ENCODE peak calls at places on chromosomes 11 and 22, in nine cellular contexts. Q is pancreas, H is nephron progenitor cell, Z is left lung, P is mammary epithelial cell, I is neuronal stem cell, G is LoVo, S is putamen, J is Calu3. D is an unnamed sample.
A peak's percentile ranks its signal among the peaks of the same experiment; 100 is the strongest.

GRCh38 chr11:22431074-22431473 is 92.9 kb downstream of the SLC17A6 start:
- DNase-seq in J (no peak), S (no peak), P (no peak), Z (no peak), G (no peak), Q (no peak), I (no peak), H (peak; percentile 2), D (no peak)

GRCh38 chr11:119671561-119672015 is 57.4 kb downstream of the NECTIN1 start:
- DNase-seq in P (no peak), S (peak; percentile 88), H (no peak), Z (peak; percentile 72), Q (no peak), J (no peak), G (no peak), I (no peak), D (no peak)

GRCh38 chr22:21837184-21837979 is 30.1 kb downstream of the MAPK1 start:
- DNase-seq in H (no peak), P (peak; percentile 85), Z (no peak), J (no peak), G (peak; percentile 6), S (no peak), I (peak; percentile 17), Q (no peak), D (no peak)

GRCh38 chr11:132301465-132301864 is 931.0 kb downstream of the NTM start:
- DNase-seq in S (no peak), G (no peak), I (no peak), Q (no peak), P (no peak), J (no peak), Z (no peak), H (no peak), D (no peak)

GRCh38 chr11:22246992-22247391 is 54.1 kb downstream of the ANO5 start:
- DNase-seq in Z (no peak), J (no peak), G (no peak), I (no peak), Q (no peak), P (no peak), H (no peak), S (no peak), D (no peak)

GRCh38 chr11:126662055-126662790 is 306.7 kb downstream of the ST3GAL4 start:
- DNase-seq in I (no peak), S (no peak), P (no peak), G (no peak), J (no peak), H (no peak), Q (no peak), Z (no peak), D (no peak)

GRCh38 chr11:64157987-64158386 is 7.9 kb downstream of the MACROD1 start:
- DNase-seq in Q (no peak), S (no peak), I (no peak), J (no peak), H (no peak), Z (no peak), G (no peak), P (no peak), D (no peak)

GRCh38 chr11:123665321-123665720 is 10.9 kb upstream of the SCN3B start:
- DNase-seq in I (no peak), G (no peak), H (no peak), Q (no peak), S (no peak), Z (no peak), J (no peak), P (no peak), D (no peak)

GRCh38 chr22:45818130-45819085 is 146.8 kb downstream of the ATXN10 start:
- DNase-seq in J (no peak), G (no peak), S (peak; percentile 70), H (peak; percentile 29), Q (no peak), Z (no peak), I (no peak), P (no peak), D (peak; percentile 87)

GRCh38 chr11:63667993-63668392 is 3.2 kb downstream of the ATL3 start:
- DNase-seq in G (peak; percentile 81), P (peak; percentile 94), Q (no peak), S (no peak), J (no peak), I (no peak), H (no peak), Z (no peak), D (no peak)

GRCh38 chr22:46275455-46276129 is 7.8 kb downstream of the TTC38 start:
- DNase-seq in P (no peak), Q (no peak), I (no peak), J (no peak), H (no peak), G (no peak), Z (no peak), S (no peak), D (no peak)

GRCh38 chr11:69186316-69187266 is 30.9 kb downstream of the SMIM38 start:
- DNase-seq in P (no peak), G (no peak), J (no peak), S (no peak), H (no peak), Q (peak; percentile 24), I (no peak), Z (no peak), D (no peak)

GRCh38 chr11:211295-211694 is 3.8 kb downstream of the RIC8A start:
- DNase-seq in Q (no peak), G (no peak), I (no peak), J (no peak), Z (no peak), S (no peak), P (no peak), H (no peak), D (no peak)

GRCh38 chr11:30914143-30914762 is 328.1 kb upstream of the MPPED2 start:
- DNase-seq in G (peak; percentile 17), Q (peak; percentile 70), J (peak; percentile 48), I (peak; percentile 56), S (no peak), H (peak; percentile 74), Z (peak; percentile 75), P (peak; percentile 40), D (peak; percentile 33)

GRCh38 chr11:8224711-8225110 is 39.0 kb downstream of the LMO1 start:
- DNase-seq in G (no peak), Q (no peak), P (no peak), I (no peak), S (no peak), H (no peak), J (no peak), Z (no peak), D (no peak)

GRCh38 chr11:70727899-70728620 is 329.7 kb downstream of the CTTN start:
- DNase-seq in H (no peak), P (no peak), Q (no peak), J (no peak), Z (no peak), S (no peak), I (no peak), G (no peak), D (peak; percentile 57)

GRCh38 chr22:48045369-48045768 is 1282.9 kb downstream of the TBC1D22A start:
- DNase-seq in S (no peak), Z (no peak), Q (no peak), J (no peak), G (no peak), P (no peak), H (no peak), I (no peak), D (no peak)

GRCh38 chr11:68954970-68955958 is 25.5 kb downstream of the MRGPRD start:
- DNase-seq in P (no peak), Q (peak; percentile 38), I (no peak), G (no peak), S (no peak), Z (no peak), H (peak; percentile 24), J (peak; percentile 15), D (peak; percentile 21)

GRCh38 chr11:112129656-112130055 is 34.2 kb downstream of the IL18 start:
- DNase-seq in Q (no peak), P (no peak), G (no peak), Z (no peak), H (no peak), S (peak; percentile 64), I (no peak), J (no peak), D (no peak)

GRCh38 chr22:18031670-18032454 is 7.5 kb upstream of the MICAL3 start:
- DNase-seq in P (peak; percentile 97), Z (no peak), G (peak; percentile 67), I (no peak), J (peak; percentile 87), S (no peak), H (no peak), Q (no peak), D (no peak)

GRCh38 chr11:121721961-121722360 is 269.2 kb upstream of the SORL1-AS1 start:
- DNase-seq in H (no peak), P (no peak), Z (no peak), I (no peak), S (peak; percentile 84), Q (no peak), J (no peak), G (no peak), D (no peak)

GRCh38 chr11:118820412-118821357 is 29.7 kb upstream of the DDX6 start:
- DNase-seq in S (peak; percentile 18), H (peak; percentile 3), Z (peak; percentile 87), J (peak; percentile 44), P (peak; percentile 43), I (no peak), G (no peak), Q (peak; percentile 96), D (peak; percentile 94)

GRCh38 chr11:130740819-130741218 is 175.5 kb downstream of the SNX19 start:
- DNase-seq in G (no peak), S (no peak), P (no peak), J (no peak), Q (no peak), I (no peak), Z (no peak), H (no peak), D (no peak)

GRCh38 chr11:35065566-35065965 is 73.4 kb upstream of the CD44 start:
- DNase-seq in H (no peak), I (no peak), Q (no peak), G (no peak), S (no peak), P (no peak), Z (no peak), J (no peak), D (no peak)

GRCh38 chr11:126598344-126599092 is 243.0 kb downstream of the ST3GAL4 start:
- DNase-seq in S (no peak), P (no peak), J (no peak), G (no peak), I (no peak), H (no peak), Q (no peak), Z (no peak), D (no peak)

GRCh38 chr11:95279921-95280861 is 49.2 kb upstream of the SESN3 start:
- DNase-seq in G (no peak), Z (no peak), Q (no peak), S (peak; percentile 63), P (peak; percentile 75), I (no peak), H (no peak), J (no peak), D (peak; percentile 39)

GRCh38 chr11:44727373-44728084 is 767 bp downstream of the TSPAN18 start:
- DNase-seq in J (peak; percentile 84), H (peak; percentile 93), I (peak; percentile 89), Z (peak; percentile 94), P (peak; percentile 35), G (peak; percentile 69), S (peak; percentile 61), Q (peak; percentile 88), D (peak; percentile 56)

GRCh38 chr22:42300286-42301071 is 30.0 kb upstream of the TCF20 start:
- DNase-seq in G (peak; percentile 74), J (peak; percentile 41), I (no peak), P (peak; percentile 83), Z (peak; percentile 53), H (no peak), Q (no peak), S (no peak), D (no peak)

GRCh38 chr11:60816590-60817157 is 25.2 kb upstream of the CCDC86 start:
- DNase-seq in G (no peak), S (no peak), Q (no peak), J (no peak), P (no peak), I (no peak), Z (no peak), H (no peak), D (no peak)

GRCh38 chr22:44587004-44587793 is 89.2 kb upstream of the RTL6 start:
- DNase-seq in P (peak; percentile 28), Q (no peak), H (peak; percentile 45), G (no peak), J (no peak), S (no peak), I (no peak), Z (peak; percentile 42), D (no peak)

GRCh38 chr11:15696069-15696468 is 581.3 kb downstream of the INSC start:
- DNase-seq in I (no peak), P (no peak), Z (no peak), Q (no peak), G (no peak), S (no peak), J (no peak), H (no peak), D (no peak)